ENCODE peak calls at places on chromosomes 1 and 21, in ten cellular contexts. U is right lobe of liver; Q is activated naive CD4-positive, alpha-beta T cell treated with anti-CD3 and anti-CD28 coated beads for 36 hours; J is GM23338; Y is NCI-H1105; E is activated T-cell treated with anti-CD3 and anti-CD28 coated beads for 48 hours; L is activated CD4-positive, alpha-beta T cell treated with anti-CD3 and anti-CD28 coated beads for 48 hours; I is naive thymus-derived CD8-positive, alpha-beta T cell; A is AG20443; H is stimulated activated CD4-positive, alpha-beta T cell treated with anti-CD3 and anti-CD28 coated beads, Interleukin-4, amount 100 ng/mL, for 48 hours. B is an unnamed sample.

GRCh38 chr1:51044199-51044598 is 57.8 kb upstream of the C1orf185 start:
- DNase-seq in U (no peak), Q (no peak), J (no peak), Y (no peak), E (no peak), L (no peak), I (no peak), A (no peak), H (no peak), B (no peak)

GRCh38 chr1:227213426-227213825 is 104.9 kb downstream of the CDC42BPA start:
- DNase-seq in U (no peak), Q (no peak), J (no peak), Y (no peak), E (no peak), L (no peak), I (no peak), A (no peak), H (no peak), B (no peak)

GRCh38 chr1:222897527-222898190 is 82.8 kb downstream of the DISP1 start:
- DNase-seq in U (no peak), Q (no peak), J (no peak), Y (no peak), E (no peak), L (no peak), I (no peak), A (no peak), H (no peak), B (no peak)

GRCh38 chr1:36322786-36323635 is 434 bp downstream of the EVA1B start:
- DNase-seq in U (peak), Q (peak), J (peak), Y (no peak), E (peak), L (peak), I (peak), A (peak), H (no peak), B (peak)

GRCh38 chr1:20439282-20439681 is 46.7 kb downstream of the CAMK2N1 start:
- DNase-seq in U (no peak), Q (no peak), J (peak), Y (no peak), E (no peak), L (no peak), I (no peak), A (peak), H (no peak), B (no peak)

GRCh38 chr1:220492671-220493070 is 35.3 kb upstream of the MARK1 start:
- DNase-seq in U (no peak), Q (no peak), J (no peak), Y (no peak), E (no peak), L (no peak), I (no peak), A (no peak), H (no peak), B (no peak)

GRCh38 chr1:17250601-17251000 is 1.7 kb downstream of the PADI3 start:
- DNase-seq in U (no peak), Q (no peak), J (no peak), Y (peak), E (no peak), L (no peak), I (no peak), A (no peak), H (no peak), B (no peak)

GRCh38 chr1:10253755-10254154 is 43.4 kb downstream of the KIF1B start:
- DNase-seq in U (no peak), Q (no peak), J (no peak), Y (no peak), E (no peak), L (no peak), I (no peak), A (peak), H (no peak), B (no peak)

GRCh38 chr1:56389813-56390539 is 189.4 kb downstream of the PLPP3 start:
- DNase-seq in U (no peak), Q (no peak), J (peak), Y (peak), E (no peak), L (no peak), I (no peak), A (no peak), H (no peak), B (no peak)

GRCh38 chr1:157288511-157288910 is 150.3 kb upstream of the ETV3 start:
- DNase-seq in U (no peak), Q (no peak), J (no peak), Y (no peak), E (no peak), L (no peak), I (no peak), A (no peak), H (no peak), B (no peak)

GRCh38 chr1:1630191-1630964 is 1.6 kb upstream of the MMP23B start:
- DNase-seq in U (peak), Q (peak), J (peak), Y (peak), E (peak), L (peak), I (peak), A (peak), H (peak), B (peak)

GRCh38 chr1:44031051-44031899 is at the start of gene SLC6A9:
- DNase-seq in U (peak), Q (peak), J (peak), Y (peak), E (peak), L (peak), I (peak), A (peak), H (peak), B (peak)

GRCh38 chr1:56397811-56398231 is 181.5 kb downstream of the PLPP3 start:
- DNase-seq in U (no peak), Q (no peak), J (no peak), Y (no peak), E (no peak), L (no peak), I (no peak), A (peak), H (no peak), B (no peak)

GRCh38 chr1:193335797-193336428 is 149.5 kb upstream of the B3GALT2 start:
- DNase-seq in U (no peak), Q (no peak), J (peak), Y (no peak), E (no peak), L (no peak), I (no peak), A (peak), H (no peak), B (no peak)

GRCh38 chr21:46000182-46000730 is 18.7 kb downstream of the COL6A1 start:
- DNase-seq in U (peak), Q (no peak), J (no peak), Y (no peak), E (no peak), L (no peak), I (no peak), A (no peak), H (no peak), B (no peak)

GRCh38 chr21:46098303-46099141 is 610 bp downstream of the COL6A2 start:
- DNase-seq in U (peak), Q (no peak), J (peak), Y (no peak), E (no peak), L (no peak), I (peak), A (peak), H (no peak), B (no peak)

GRCh38 chr1:221053889-221054288 is 174.6 kb downstream of the HLX start:
- DNase-seq in U (no peak), Q (no peak), J (no peak), Y (no peak), E (no peak), L (no peak), I (no peak), A (no peak), H (no peak), B (no peak)

GRCh38 chr1:19477284-19478240 is 7.8 kb downstream of the CAPZB start:
- DNase-seq in U (no peak), Q (peak), J (no peak), Y (no peak), E (peak), L (peak), I (peak), A (no peak), H (no peak), B (peak)

GRCh38 chr1:197100677-197101076 is 33.6 kb upstream of the F13B start:
- DNase-seq in U (no peak), Q (no peak), J (no peak), Y (no peak), E (no peak), L (no peak), I (peak), A (no peak), H (no peak), B (no peak)

GRCh38 chr1:43349594-43350306 is 9.0 kb upstream of the CDC20 start:
- DNase-seq in U (no peak), Q (no peak), J (peak), Y (no peak), E (no peak), L (no peak), I (no peak), A (no peak), H (no peak), B (no peak)

GRCh38 chr1:110449661-110450651 is 993 bp upstream of the PROK1 start:
- DNase-seq in U (peak), Q (no peak), J (peak), Y (no peak), E (no peak), L (no peak), I (no peak), A (no peak), H (no peak), B (no peak)

GRCh38 chr21:33289199-33289819 is 23.1 kb downstream of the IL10RB start:
- DNase-seq in U (no peak), Q (no peak), J (no peak), Y (no peak), E (no peak), L (no peak), I (no peak), A (peak), H (no peak), B (no peak)

GRCh38 chr1:223684488-223684792 is 18.9 kb upstream of the CAPN8 start:
- DNase-seq in U (no peak), Q (no peak), J (no peak), Y (no peak), E (no peak), L (no peak), I (no peak), A (no peak), H (no peak), B (no peak)

GRCh38 chr1:160577661-160578060 is 1.6 kb downstream of the CD84 start:
- DNase-seq in U (no peak), Q (no peak), J (no peak), Y (no peak), E (no peak), L (no peak), I (no peak), A (no peak), H (no peak), B (no peak)

GRCh38 chr1:201740609-201741231 is 88.2 kb upstream of the IPO9 start:
- DNase-seq in U (no peak), Q (no peak), J (peak), Y (no peak), E (no peak), L (no peak), I (no peak), A (peak), H (no peak), B (no peak)

B was measured in naive thymus-derived CD4-positive, alpha-beta T cell.